ENCODE peak calls at places on chromosomes 5 and 9, in six cellular contexts. J is endothelial cell of umbilical vein, H is A549, T is K562, P is H1, G is HepG2. N is an unnamed sample.

GRCh38 chr9:89759563-89759962 is 154.8 kb downstream of the GADD45G start:
- DNase-seq in J (no peak), H (no peak), T (no peak), P (no peak), G (no peak), N (no peak)

GRCh38 chr9:4663956-4664355 is 1.9 kb downstream of the PLPP6 start:
- DNase-seq in J (no peak), H (no peak), T (no peak), P (no peak), G (no peak), N (no peak)

GRCh38 chr9:20209421-20210340 is 412.6 kb downstream of the MLLT3 start:
- DNase-seq in J (no peak), H (no peak), T (no peak), P (no peak), G (no peak), N (no peak)

GRCh38 chr9:107633375-107633774 is 143.8 kb upstream of the KLF4 start:
- DNase-seq in J (no peak), H (no peak), T (no peak), P (no peak), G (no peak), N (no peak)

GRCh38 chr9:88312517-88313103 is 75.6 kb upstream of the SPIN1 start:
- DNase-seq in J (no peak), H (no peak), T (no peak), P (no peak), G (no peak), N (no peak)

GRCh38 chr5:80204808-80205614 is 50.8 kb downstream of the SERINC5 start:
- DNase-seq in J (peak), H (no peak), T (peak), P (no peak), G (peak), N (no peak)

GRCh38 chr5:39364367-39364766 is at the start of gene C9:
- DNase-seq in J (no peak), H (no peak), T (no peak), P (no peak), G (no peak), N (no peak)

GRCh38 chr5:122192883-122193496 is 63.6 kb downstream of the ZNF474 start:
- DNase-seq in J (peak), H (peak), T (peak), P (no peak), G (peak), N (no peak)

GRCh38 chr9:104093162-104093561 is 947 bp upstream of the SMC2 start:
- DNase-seq in J (no peak), H (no peak), T (peak), P (no peak), G (no peak), N (no peak)

GRCh38 chr5:136892026-136892425 is 526.7 kb upstream of the TRPC7 start:
- DNase-seq in J (no peak), H (no peak), T (no peak), P (no peak), G (no peak), N (no peak)

GRCh38 chr9:126111556-126111955 is 215.1 kb upstream of the MVB12B start:
- DNase-seq in J (no peak), H (no peak), T (no peak), P (no peak), G (no peak), N (no peak)

GRCh38 chr5:166880456-166880855 is 1411.0 kb upstream of the WWC1 start:
- DNase-seq in J (no peak), H (no peak), T (no peak), P (no peak), G (no peak), N (no peak)

DNA sequence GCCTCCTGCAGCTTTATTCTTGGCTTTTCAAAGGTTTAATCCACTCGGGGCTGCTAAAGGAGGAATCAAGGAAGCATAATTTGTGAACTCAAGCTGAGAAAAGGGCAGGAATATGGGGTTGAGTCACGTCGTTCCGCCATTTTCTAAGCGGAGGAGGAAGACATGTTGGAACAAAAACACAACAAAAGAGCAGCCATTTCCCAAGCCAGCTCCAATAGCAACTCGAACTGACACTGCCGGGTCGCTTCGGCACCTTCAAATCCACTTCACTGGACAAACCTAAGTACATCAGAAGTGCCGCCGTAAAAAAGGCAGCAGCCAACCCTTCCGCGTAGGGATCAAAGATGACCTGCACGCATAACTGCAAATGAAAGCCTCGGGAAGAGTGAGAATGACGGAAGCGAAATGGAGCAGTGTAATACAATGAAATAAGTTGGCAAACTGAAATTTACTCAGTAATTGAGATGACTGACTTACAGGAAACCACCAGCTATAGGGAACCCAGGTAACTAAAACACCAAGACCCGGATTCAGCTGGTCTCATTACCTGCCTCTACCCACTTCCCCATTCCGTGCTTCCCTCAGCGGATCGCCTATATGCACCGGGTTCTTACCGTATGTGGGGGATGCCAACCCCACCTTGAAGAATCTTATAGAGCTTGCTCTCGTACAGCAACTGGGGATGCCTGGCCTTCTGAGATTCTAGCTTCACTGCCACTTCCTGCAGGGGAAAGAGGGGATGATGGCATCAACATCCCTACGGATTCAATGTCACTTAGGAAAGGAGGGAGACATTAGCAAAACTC is 1.6 kb downstream of the CSNK1A1 start:
- DNase-seq in J (peak), H (peak), T (peak), P (no peak), G (peak), N (no peak)
- TF ChIP-seq JUN in J (no peak), H (peak), T (no peak), P (no peak), G (no peak), N (no peak)

DNA sequence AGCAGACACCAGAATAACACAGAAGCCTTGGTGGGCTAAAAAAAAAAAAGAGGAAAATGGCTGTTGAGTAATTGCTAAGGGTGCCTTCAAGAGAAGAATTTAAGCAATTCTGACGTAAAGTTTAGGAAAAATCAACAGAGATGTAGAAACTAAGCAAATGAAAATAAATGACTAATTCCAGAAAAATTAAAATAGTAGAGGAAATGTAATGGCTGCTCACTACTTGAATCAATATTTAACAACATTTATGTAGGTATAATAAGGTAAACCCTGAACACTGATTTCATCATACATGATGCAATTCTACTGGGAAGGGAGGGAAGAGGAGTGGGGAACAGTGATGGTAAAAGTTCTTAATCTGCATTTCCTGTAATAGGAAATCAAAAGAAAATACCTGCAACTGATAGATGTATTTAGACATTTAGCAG is 41.4 kb downstream of the PUM3 start:
- DNase-seq in J (no peak), H (peak), T (no peak), P (no peak), G (peak), N (no peak)
- TF ChIP-seq JUN in J (no peak), H (peak), T (no peak), P (no peak), G (no peak), N (no peak)

GRCh38 chr5:18395126-18396110 is 761.2 kb downstream of the TAF11L14 start:
- DNase-seq in J (no peak), H (no peak), T (no peak), P (no peak), G (no peak), N (no peak)

GRCh38 chr5:18397393-18397792 is 763.1 kb downstream of the TAF11L14 start:
- DNase-seq in J (no peak), H (no peak), T (no peak), P (no peak), G (no peak), N (no peak)

GRCh38 chr5:18393546-18393945 is 759.3 kb downstream of the TAF11L14 start:
- DNase-seq in J (no peak), H (no peak), T (no peak), P (no peak), G (no peak), N (no peak)

GRCh38 chr5:18394154-18394804 is 760.0 kb downstream of the TAF11L14 start:
- DNase-seq in J (peak), H (peak), T (peak), P (peak), G (peak), N (peak)
- TF ChIP-seq JUN in J (no peak), H (no peak), T (no peak), P (no peak), G (no peak), N (no peak)

GRCh38 chr9:76271755-76272154 is 122.5 kb downstream of the RFK start:
- DNase-seq in J (no peak), H (no peak), T (no peak), P (no peak), G (no peak), N (no peak)

GRCh38 chr9:76266649-76267627 is 127.3 kb downstream of the RFK start:
- DNase-seq in J (no peak), H (no peak), T (no peak), P (no peak), G (no peak), N (no peak)

GRCh38 chr9:76269789-76270188 is 124.4 kb downstream of the RFK start:
- DNase-seq in J (peak), H (no peak), T (no peak), P (no peak), G (no peak), N (no peak)
- TF ChIP-seq JUN in J (no peak), H (no peak), T (no peak), P (no peak), G (no peak), N (no peak)

GRCh38 chr5:141525659-141526058 is 36.8 kb downstream of the PCDHGC5 start:
- DNase-seq in J (no peak), H (no peak), T (no peak), P (no peak), G (peak), N (no peak)

GRCh38 chr5:141529873-141530272 is 41.0 kb downstream of the PCDHGC5 start:
- DNase-seq in J (no peak), H (no peak), T (no peak), P (no peak), G (no peak), N (no peak)

GRCh38 chr5:141529002-141529401 is 40.1 kb downstream of the PCDHGC5 start:
- DNase-seq in J (no peak), H (no peak), T (no peak), P (no peak), G (no peak), N (no peak)

GRCh38 chr5:141524604-141525597 is 36.0 kb downstream of the PCDHGC5 start:
- DNase-seq in J (peak), H (peak), T (peak), P (peak), G (peak), N (peak)

DNA sequence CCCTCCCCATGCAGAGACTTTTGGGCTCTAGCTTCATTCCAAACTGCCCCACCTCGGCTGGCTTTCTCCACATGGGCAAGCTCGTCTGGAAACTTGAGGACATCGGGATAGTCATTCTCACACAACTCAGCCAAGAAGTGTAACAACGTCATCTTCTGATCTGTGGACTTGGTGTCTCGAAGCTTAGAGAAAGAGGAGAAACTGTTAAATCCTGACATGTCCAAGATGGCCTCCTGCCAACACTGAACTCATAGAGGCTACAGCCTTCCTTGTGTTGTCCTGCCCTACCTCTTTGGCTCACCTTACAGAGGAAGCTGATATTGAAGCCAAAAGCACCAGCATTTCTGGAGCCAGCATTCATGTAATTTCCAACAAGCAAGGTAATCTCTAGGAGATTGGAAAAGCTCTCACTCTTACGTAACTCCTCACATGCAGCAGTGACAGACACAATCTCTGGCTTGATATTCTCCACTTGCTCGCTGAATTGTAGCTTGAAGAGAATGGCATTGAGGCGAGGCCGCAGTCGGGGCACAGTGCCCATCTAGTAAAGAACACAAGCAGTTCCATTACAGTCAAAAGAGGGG is 39.6 kb downstream of the PCDHGC5 start:
- DNase-seq in J (no peak), H (no peak), T (no peak), P (no peak), G (no peak), N (no peak)
- TF ChIP-seq JUN in J (no peak), H (no peak), T (no peak), P (no peak), G (no peak), N (no peak)

GRCh38 chr5:174344335-174344734 is 298.8 kb downstream of the NSG2 start:
- DNase-seq in J (no peak), H (no peak), T (no peak), P (no peak), G (no peak), N (no peak)
- TF ChIP-seq JUN in J (no peak), H (no peak), T (no peak), P (no peak), G (no peak), N (no peak)